ENCODE peak calls at places on chromosomes 6 and 20, in seven cellular contexts. One of them, this sample, is unnamed. For H3K27me3, the result is how much of the 10 kb centered on the place peaks cover.

GRCh38 chr20:37590938-37591490 is 63.3 kb upstream of the BLCAP start:
- DNase-seq in left ventricle myocardium inferior: no peak
- DNase-seq in WERI-Rb-1: no peak
- DNase-seq in CD4-positive, alpha-beta T cell: no peak
- DNase-seq in heart right ventricle: no peak
- DNase-seq in heart left ventricle: no peak
- DNase-seq in uterus: no peak
- DNase-seq in this sample: no peak

GRCh38 chr6:44972710-44973109 is 355.4 kb upstream of the RUNX2 start:
- DNase-seq in heart left ventricle: no peak
- DNase-seq in heart right ventricle: no peak
- DNase-seq in WERI-Rb-1: no peak
- DNase-seq in uterus: no peak
- DNase-seq in CD4-positive, alpha-beta T cell: no peak
- DNase-seq in left ventricle myocardium inferior: no peak
- DNase-seq in this sample: no peak

GRCh38 chr20:36836591-36837329 is 39.2 kb upstream of the TLDC2 start:
- DNase-seq in heart right ventricle: peak
- DNase-seq in uterus: peak
- DNase-seq in CD4-positive, alpha-beta T cell: peak
- DNase-seq in heart left ventricle: peak
- DNase-seq in WERI-Rb-1: peak
- DNase-seq in left ventricle myocardium inferior: no peak
- DNase-seq in this sample: no peak

GRCh38 chr6:35072698-35073055 is 68.5 kb downstream of the TCP11 start:
- DNase-seq in CD4-positive, alpha-beta T cell: no peak
- DNase-seq in heart left ventricle: no peak
- DNase-seq in WERI-Rb-1: no peak
- DNase-seq in heart right ventricle: no peak
- DNase-seq in left ventricle myocardium inferior: peak
- DNase-seq in uterus: no peak
- DNase-seq in this sample: no peak

GRCh38 chr20:64112691-64113443 is 5.5 kb upstream of the NPBWR2 start:
- DNase-seq in heart left ventricle: no peak
- DNase-seq in left ventricle myocardium inferior: peak
- DNase-seq in uterus: no peak
- DNase-seq in heart right ventricle: no peak
- DNase-seq in WERI-Rb-1: no peak
- DNase-seq in CD4-positive, alpha-beta T cell: no peak
- DNase-seq in this sample: no peak

GRCh38 chr6:10453596-10453995 is 38.7 kb upstream of the TFAP2A start:
- DNase-seq in uterus: no peak
- DNase-seq in left ventricle myocardium inferior: no peak
- DNase-seq in heart left ventricle: no peak
- DNase-seq in heart right ventricle: no peak
- DNase-seq in WERI-Rb-1: no peak
- DNase-seq in CD4-positive, alpha-beta T cell: no peak
- DNase-seq in this sample: no peak

GRCh38 chr20:5668529-5668868 is 81.7 kb upstream of the SHLD1 start:
- DNase-seq in CD4-positive, alpha-beta T cell: no peak
- DNase-seq in WERI-Rb-1: no peak
- DNase-seq in uterus: no peak
- DNase-seq in heart left ventricle: no peak
- DNase-seq in heart right ventricle: no peak
- DNase-seq in left ventricle myocardium inferior: no peak
- DNase-seq in this sample: no peak

GRCh38 chr20:672975-673604 is 2.5 kb downstream of the SCRT2 start:
- DNase-seq in WERI-Rb-1: peak
- DNase-seq in CD4-positive, alpha-beta T cell: no peak
- DNase-seq in left ventricle myocardium inferior: no peak
- DNase-seq in uterus: no peak
- DNase-seq in heart right ventricle: no peak
- DNase-seq in heart left ventricle: no peak
- DNase-seq in this sample: no peak

GRCh38 chr6:168678177-168678576 is 237.2 kb downstream of the SMOC2 start:
- DNase-seq in CD4-positive, alpha-beta T cell: no peak
- DNase-seq in WERI-Rb-1: no peak
- DNase-seq in heart right ventricle: no peak
- DNase-seq in heart left ventricle: no peak
- DNase-seq in left ventricle myocardium inferior: no peak
- DNase-seq in uterus: peak
- DNase-seq in this sample: no peak

GRCh38 chr6:29552512-29553051 is 7.0 kb downstream of the UBD start:
- DNase-seq in CD4-positive, alpha-beta T cell: no peak
- DNase-seq in WERI-Rb-1: no peak
- DNase-seq in heart right ventricle: peak
- DNase-seq in uterus: no peak
- DNase-seq in heart left ventricle: no peak
- DNase-seq in left ventricle myocardium inferior: no peak
- DNase-seq in this sample: no peak

GRCh38 chr20:46621492-46621891 is 29.8 kb downstream of the SLC13A3 start:
- DNase-seq in heart right ventricle: no peak
- DNase-seq in uterus: no peak
- DNase-seq in heart left ventricle: no peak
- DNase-seq in WERI-Rb-1: no peak
- DNase-seq in CD4-positive, alpha-beta T cell: no peak
- DNase-seq in left ventricle myocardium inferior: no peak
- DNase-seq in this sample: no peak

GRCh38 chr6:80527552-80528052 is 421.1 kb downstream of the BCKDHB start:
- DNase-seq in WERI-Rb-1: no peak
- DNase-seq in heart right ventricle: no peak
- DNase-seq in left ventricle myocardium inferior: no peak
- DNase-seq in uterus: no peak
- DNase-seq in heart left ventricle: no peak
- DNase-seq in CD4-positive, alpha-beta T cell: no peak
- DNase-seq in this sample: no peak

GRCh38 chr20:44664127-44664526 is 12.6 kb upstream of the ADA start:
- DNase-seq in CD4-positive, alpha-beta T cell: no peak
- DNase-seq in left ventricle myocardium inferior: no peak
- DNase-seq in heart right ventricle: no peak
- DNase-seq in uterus: no peak
- DNase-seq in heart left ventricle: no peak
- DNase-seq in WERI-Rb-1: no peak
- DNase-seq in this sample: no peak

GRCh38 chr6:160030103-160030502 is 61.2 kb downstream of the IGF2R start:
- DNase-seq in uterus: peak
- DNase-seq in heart left ventricle: peak
- DNase-seq in left ventricle myocardium inferior: peak
- DNase-seq in CD4-positive, alpha-beta T cell: no peak
- DNase-seq in WERI-Rb-1: no peak
- DNase-seq in heart right ventricle: peak
- DNase-seq in this sample: peak

GRCh38 chr6:139338845-139339244 is 35.6 kb downstream of the CITED2 start:
- DNase-seq in WERI-Rb-1: no peak
- DNase-seq in heart left ventricle: no peak
- DNase-seq in left ventricle myocardium inferior: no peak
- DNase-seq in CD4-positive, alpha-beta T cell: no peak
- DNase-seq in uterus: peak
- DNase-seq in heart right ventricle: no peak
- DNase-seq in this sample: no peak

GRCh38 chr6:94272327-94272726 is 853.0 kb upstream of the EPHA7 start:
- DNase-seq in left ventricle myocardium inferior: no peak
- DNase-seq in heart left ventricle: no peak
- DNase-seq in CD4-positive, alpha-beta T cell: no peak
- DNase-seq in WERI-Rb-1: no peak
- DNase-seq in heart right ventricle: no peak
- DNase-seq in uterus: no peak
- DNase-seq in this sample: no peak

GRCh38 chr6:25717856-25718740 is 36.4 kb upstream of the SLC17A4 start:
- DNase-seq in CD4-positive, alpha-beta T cell: no peak
- DNase-seq in WERI-Rb-1: no peak
- DNase-seq in left ventricle myocardium inferior: no peak
- DNase-seq in heart left ventricle: no peak
- DNase-seq in uterus: no peak
- DNase-seq in heart right ventricle: no peak
- DNase-seq in this sample: no peak

GRCh38 chr6:36269834-36270705 is at the start of gene PNPLA1:
- DNase-seq in heart right ventricle: no peak
- DNase-seq in uterus: no peak
- DNase-seq in heart left ventricle: no peak
- DNase-seq in left ventricle myocardium inferior: no peak
- DNase-seq in CD4-positive, alpha-beta T cell: no peak
- DNase-seq in WERI-Rb-1: no peak
- DNase-seq in this sample: no peak

GRCh38 chr20:33061626-33062025 is 7.9 kb downstream of the BPIFB3 start:
- DNase-seq in WERI-Rb-1: peak
- DNase-seq in CD4-positive, alpha-beta T cell: no peak
- DNase-seq in left ventricle myocardium inferior: no peak
- DNase-seq in uterus: peak
- DNase-seq in heart right ventricle: no peak
- DNase-seq in heart left ventricle: no peak
- DNase-seq in this sample: no peak

GRCh38 chr6:40349092-40349491 is 238.1 kb downstream of the LRFN2 start:
- DNase-seq in heart right ventricle: no peak
- DNase-seq in uterus: peak
- DNase-seq in heart left ventricle: no peak
- DNase-seq in left ventricle myocardium inferior: no peak
- DNase-seq in WERI-Rb-1: peak
- DNase-seq in CD4-positive, alpha-beta T cell: no peak
- DNase-seq in this sample: no peak

GRCh38 chr6:111429571-111429970 is 53.4 kb downstream of the REV3L start:
- DNase-seq in CD4-positive, alpha-beta T cell: no peak
- DNase-seq in uterus: no peak
- DNase-seq in left ventricle myocardium inferior: no peak
- DNase-seq in heart right ventricle: no peak
- DNase-seq in WERI-Rb-1: no peak
- DNase-seq in heart left ventricle: no peak
- DNase-seq in this sample: no peak

GRCh38 chr6:111782887-111783286 is 90.4 kb downstream of the FYN start:
- DNase-seq in CD4-positive, alpha-beta T cell: no peak
- DNase-seq in heart right ventricle: no peak
- DNase-seq in uterus: no peak
- DNase-seq in heart left ventricle: no peak
- DNase-seq in WERI-Rb-1: no peak
- DNase-seq in left ventricle myocardium inferior: no peak
- DNase-seq in this sample: no peak

GRCh38 chr6:165774903-165775608 is 112.0 kb upstream of the PDE10A start:
- DNase-seq in CD4-positive, alpha-beta T cell: no peak
- DNase-seq in heart left ventricle: peak
- DNase-seq in uterus: peak
- DNase-seq in left ventricle myocardium inferior: peak
- DNase-seq in WERI-Rb-1: no peak
- DNase-seq in heart right ventricle: peak
- DNase-seq in this sample: no peak

GRCh38 chr20:32560989-32561830 is 23.9 kb downstream of the NOL4L start:
- DNase-seq in heart left ventricle: no peak
- DNase-seq in uterus: no peak
- DNase-seq in heart right ventricle: no peak
- DNase-seq in CD4-positive, alpha-beta T cell: no peak
- DNase-seq in WERI-Rb-1: peak
- DNase-seq in left ventricle myocardium inferior: no peak
- DNase-seq in this sample: no peak

GRCh38 chr6:44966449-44967091 is 361.6 kb upstream of the RUNX2 start:
- DNase-seq in heart left ventricle: no peak
- DNase-seq in WERI-Rb-1: no peak
- DNase-seq in uterus: no peak
- DNase-seq in left ventricle myocardium inferior: no peak
- DNase-seq in CD4-positive, alpha-beta T cell: no peak
- DNase-seq in heart right ventricle: no peak
- DNase-seq in this sample: no peak

DNA sequence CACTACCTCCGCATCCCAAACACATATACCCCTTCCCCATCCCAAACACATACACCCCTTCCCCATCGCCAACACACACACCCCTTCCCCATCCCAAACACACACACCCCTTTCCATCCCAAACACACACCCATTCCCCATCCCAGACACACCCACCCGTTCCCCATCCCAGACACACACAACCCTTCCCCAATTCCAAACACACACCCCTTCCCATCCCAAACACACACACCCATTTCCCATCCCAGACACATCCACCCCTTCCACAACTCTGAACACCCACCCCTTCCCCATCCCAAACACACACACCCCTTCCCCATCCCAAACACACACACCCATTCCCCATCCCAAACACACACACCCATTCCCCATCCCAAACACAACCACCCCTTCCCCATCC is 314.5 kb downstream of the KIF16B start:
- DNase-seq in heart left ventricle: no peak
- DNase-seq in left ventricle myocardium inferior: no peak
- DNase-seq in WERI-Rb-1: no peak
- DNase-seq in uterus: no peak
- DNase-seq in CD4-positive, alpha-beta T cell: no peak
- DNase-seq in heart right ventricle: no peak
- DNase-seq in this sample: no peak
- H3K27me3 ChIP-seq in heart left ventricle: under half
- H3K27me3 ChIP-seq in left ventricle myocardium inferior: under half
- H3K27me3 ChIP-seq in WERI-Rb-1: under half
- H3K27me3 ChIP-seq in uterus: under half
- H3K27me3 ChIP-seq in CD4-positive, alpha-beta T cell: under half
- H3K27me3 ChIP-seq in heart right ventricle: under half
- H3K27me3 ChIP-seq in this sample: under half

GRCh38 chr6:135402311-135402710 is 95.2 kb downstream of the AHI1 start:
- DNase-seq in uterus: no peak
- DNase-seq in heart left ventricle: no peak
- DNase-seq in heart right ventricle: no peak
- DNase-seq in WERI-Rb-1: no peak
- DNase-seq in left ventricle myocardium inferior: no peak
- DNase-seq in CD4-positive, alpha-beta T cell: no peak
- DNase-seq in this sample: no peak
- H3K27me3 ChIP-seq in uterus: under half
- H3K27me3 ChIP-seq in heart left ventricle: under half
- H3K27me3 ChIP-seq in heart right ventricle: under half
- H3K27me3 ChIP-seq in WERI-Rb-1: under half
- H3K27me3 ChIP-seq in left ventricle myocardium inferior: under half
- H3K27me3 ChIP-seq in CD4-positive, alpha-beta T cell: under half
- H3K27me3 ChIP-seq in this sample: under half

DNA sequence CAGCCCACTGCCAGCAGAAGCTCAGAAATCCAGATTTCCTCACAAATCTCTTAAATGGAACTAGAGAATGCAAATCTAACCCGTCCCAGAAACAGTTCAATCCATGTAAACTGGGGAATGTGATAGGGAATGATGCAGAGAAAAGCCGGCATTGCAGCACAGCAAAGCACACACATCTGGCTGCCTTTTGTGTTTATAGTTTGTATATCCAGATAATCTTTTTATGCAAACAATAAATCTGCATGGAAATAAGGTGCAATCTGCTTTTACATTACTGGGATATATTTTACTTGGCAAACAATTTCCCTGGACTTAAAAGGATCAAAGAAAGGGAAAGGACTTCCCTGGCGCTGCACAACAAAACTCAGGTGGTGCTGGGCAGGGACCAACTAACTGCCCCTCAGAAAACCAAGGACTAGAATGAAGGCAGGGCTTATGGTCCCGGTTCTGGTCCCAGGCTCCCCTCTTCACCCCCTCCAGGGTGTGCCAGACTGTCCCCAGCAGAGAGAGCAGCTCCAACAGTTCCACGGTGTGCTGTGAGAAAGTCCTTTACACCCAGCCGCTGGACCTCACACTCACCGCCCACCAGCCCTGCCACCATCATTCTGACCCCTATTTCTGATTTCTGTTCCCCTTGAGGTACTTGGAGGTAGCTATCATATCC is 2.7 kb downstream of the PXDC1 start:
- DNase-seq in CD4-positive, alpha-beta T cell: no peak
- DNase-seq in WERI-Rb-1: no peak
- DNase-seq in heart right ventricle: no peak
- DNase-seq in uterus: no peak
- DNase-seq in left ventricle myocardium inferior: no peak
- DNase-seq in heart left ventricle: no peak
- DNase-seq in this sample: no peak
- H3K27me3 ChIP-seq in CD4-positive, alpha-beta T cell: under half
- H3K27me3 ChIP-seq in WERI-Rb-1: under half
- H3K27me3 ChIP-seq in heart right ventricle: under half
- H3K27me3 ChIP-seq in uterus: under half
- H3K27me3 ChIP-seq in left ventricle myocardium inferior: under half
- H3K27me3 ChIP-seq in heart left ventricle: under half
- H3K27me3 ChIP-seq in this sample: under half

GRCh38 chr20:51027396-51027795 is 4.5 kb upstream of the KCNG1 start:
- DNase-seq in uterus: no peak
- DNase-seq in WERI-Rb-1: no peak
- DNase-seq in heart left ventricle: no peak
- DNase-seq in left ventricle myocardium inferior: no peak
- DNase-seq in heart right ventricle: no peak
- DNase-seq in CD4-positive, alpha-beta T cell: no peak
- DNase-seq in this sample: no peak
- H3K27me3 ChIP-seq in uterus: under half
- H3K27me3 ChIP-seq in WERI-Rb-1: half or more
- H3K27me3 ChIP-seq in heart left ventricle: half or more
- H3K27me3 ChIP-seq in left ventricle myocardium inferior: half or more
- H3K27me3 ChIP-seq in heart right ventricle: half or more
- H3K27me3 ChIP-seq in CD4-positive, alpha-beta T cell: half or more
- H3K27me3 ChIP-seq in this sample: under half